ENCODE peak calls at places on chromosome 22, in nine cellular contexts. B is left ventricle myocardium inferior, D is ovary, F is pancreas, W is fibroblast of pulmonary artery, Y is choroid plexus epithelial cell, Q is AG04449, K is heart left ventricle, G is astrocyte of the spinal cord. R is an unnamed sample.

GRCh38 chr22:19533049-19533626 is 8.9 kb upstream of the CLDN5 start:
- DNase-seq in F (no peak), G (no peak), B (no peak), D (no peak), K (no peak), Q (no peak), Y (no peak), W (no peak), R (no peak)

GRCh38 chr22:41826430-41827383 is 6.2 kb upstream of the SREBF2 start:
- DNase-seq in G (no peak), K (peak; percentile 22), Y (no peak), B (no peak), F (no peak), Q (no peak), D (no peak), W (no peak), R (no peak)

GRCh38 chr22:46469701-46470100 is 67.7 kb downstream of the CELSR1 start:
- DNase-seq in Q (no peak), D (no peak), B (no peak), Y (no peak), G (no peak), W (no peak), F (no peak), K (no peak), R (no peak)

GRCh38 chr22:41237036-41237706 is 3.6 kb downstream of the CHADL start:
- DNase-seq in K (no peak), Y (no peak), D (no peak), Q (no peak), B (no peak), F (no peak), G (no peak), W (no peak), R (no peak)

GRCh38 chr22:47275479-47276218 is 513.2 kb downstream of the TBC1D22A start:
- DNase-seq in K (no peak), W (peak; percentile 32), Y (peak; percentile 21), B (no peak), G (peak; percentile 24), D (no peak), F (peak; percentile 14), Q (no peak), R (no peak)

GRCh38 chr22:17112491-17113042 is 8.6 kb downstream of the TMEM121B start:
- DNase-seq in B (no peak), G (no peak), Q (no peak), F (no peak), K (no peak), Y (no peak), D (no peak), W (no peak), R (no peak)

GRCh38 chr22:42281706-42282251 is 11.3 kb upstream of the TCF20 start:
- DNase-seq in F (peak; percentile 26), Y (no peak), D (no peak), W (no peak), Q (no peak), K (no peak), B (no peak), G (no peak), R (no peak)

GRCh38 chr22:48708558-48709245 is 1119.0 kb downstream of the BRD1 start:
- DNase-seq in Q (no peak), G (no peak), Y (no peak), D (no peak), W (no peak), K (no peak), B (peak; percentile 5), F (peak; percentile 21), R (no peak)

GRCh38 chr22:26757496-26757895 is 100.1 kb downstream of the MIAT start:
- DNase-seq in W (no peak), B (no peak), F (no peak), D (no peak), K (no peak), Q (no peak), Y (no peak), G (no peak), R (no peak)

GRCh38 chr22:26751217-26751616 is 93.8 kb downstream of the MIAT start:
- DNase-seq in Y (peak; percentile 26), F (no peak), Q (no peak), G (peak; percentile 22), K (peak; percentile 40), D (no peak), B (no peak), W (peak; percentile 71), R (peak; percentile 66)

GRCh38 chr22:26748845-26749244 is 91.5 kb downstream of the MIAT start:
- DNase-seq in Q (no peak), F (no peak), Y (no peak), G (no peak), K (no peak), B (no peak), D (no peak), W (no peak), R (no peak)

GRCh38 chr22:26756675-26757293 is 99.4 kb downstream of the MIAT start:
- DNase-seq in B (peak; percentile 55), Q (no peak), K (peak; percentile 50), Y (peak; percentile 48), F (peak; percentile 60), D (peak; percentile 75), G (peak; percentile 48), W (peak; percentile 46), R (no peak)

DNA sequence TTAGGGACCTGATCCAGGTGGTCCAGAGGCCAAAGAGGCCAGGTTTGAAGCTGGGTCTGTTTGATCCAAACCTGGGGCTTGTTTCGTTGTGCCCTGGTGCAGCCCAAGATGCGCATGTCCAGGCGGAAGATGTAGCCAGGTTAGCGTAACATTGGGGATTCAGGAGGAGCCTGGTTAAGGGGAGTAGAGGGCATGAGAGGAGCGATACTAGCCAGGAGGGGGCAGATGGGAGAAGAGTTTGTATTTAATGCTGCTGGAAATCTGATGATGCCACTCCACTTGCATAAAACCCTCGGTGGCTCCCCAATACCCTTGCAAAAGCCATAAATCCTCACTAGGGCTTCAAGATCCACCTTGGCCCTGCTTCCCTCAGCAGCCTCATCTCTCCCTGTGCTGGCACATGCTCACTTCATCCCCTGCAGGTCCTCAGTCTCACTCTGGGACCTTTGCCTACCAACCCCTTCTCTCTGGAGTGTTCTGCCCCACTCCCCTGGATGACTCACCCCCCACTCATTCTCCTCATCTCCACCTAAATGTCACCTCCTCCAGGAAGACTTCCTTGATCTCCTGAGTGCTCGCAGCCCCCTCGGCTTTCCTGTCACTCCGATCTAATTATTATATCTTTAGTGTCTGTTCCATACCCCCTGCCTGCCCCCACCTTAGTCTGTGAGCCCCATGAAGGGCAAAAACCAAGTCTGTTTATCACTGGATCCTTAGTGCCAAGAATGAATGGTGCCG is 95.9 kb downstream of the MIAT start:
- DNase-seq in F (no peak), G (no peak), W (no peak), D (no peak), K (no peak), Q (no peak), Y (no peak), B (no peak), R (no peak)
- TF ChIP-seq CTCF in F (no peak), G (peak; percentile 12), W (no peak), D (no peak), K (no peak), Q (no peak), Y (peak; percentile 32), B (no peak), R (no peak)

GRCh38 chr22:27372364-27372763 is 429.2 kb downstream of the MN1 start:
- DNase-seq in K (no peak), Y (no peak), Q (no peak), B (no peak), W (no peak), G (no peak), D (no peak), F (no peak), R (no peak)
- H3K4me3 ChIP-seq in K (no peak overlapping the region), Y (no peak overlapping the region), Q (no peak overlapping the region), B (no peak overlapping the region), W (no peak overlapping the region), G (no peak overlapping the region), D (no peak overlapping the region), F (no peak overlapping the region), R (no peak overlapping the region)

GRCh38 chr22:29207231-29207550 is 1.5 kb downstream of the EMID1 start:
- DNase-seq in G (no peak), Q (no peak), F (peak; percentile 23), K (no peak), Y (no peak), D (no peak), W (no peak), B (no peak), R (no peak)

GRCh38 chr22:29204617-29205183 is 996 bp upstream of the EMID1 start:
- DNase-seq in G (no peak), F (peak; percentile 30), Y (no peak), B (no peak), K (no peak), W (no peak), Q (no peak), D (no peak), R (no peak)

GRCh38 chr22:29206372-29207230 is 905 bp downstream of the EMID1 start:
- DNase-seq in K (no peak), W (no peak), B (no peak), Q (no peak), F (no peak), G (no peak), D (no peak), Y (no peak), R (no peak)

GRCh38 chr22:29205260-29205597 is 467 bp upstream of the EMID1 start:
- DNase-seq in Q (no peak), G (no peak), W (no peak), D (no peak), Y (no peak), K (no peak), F (no peak), B (no peak), R (no peak)

DNA sequence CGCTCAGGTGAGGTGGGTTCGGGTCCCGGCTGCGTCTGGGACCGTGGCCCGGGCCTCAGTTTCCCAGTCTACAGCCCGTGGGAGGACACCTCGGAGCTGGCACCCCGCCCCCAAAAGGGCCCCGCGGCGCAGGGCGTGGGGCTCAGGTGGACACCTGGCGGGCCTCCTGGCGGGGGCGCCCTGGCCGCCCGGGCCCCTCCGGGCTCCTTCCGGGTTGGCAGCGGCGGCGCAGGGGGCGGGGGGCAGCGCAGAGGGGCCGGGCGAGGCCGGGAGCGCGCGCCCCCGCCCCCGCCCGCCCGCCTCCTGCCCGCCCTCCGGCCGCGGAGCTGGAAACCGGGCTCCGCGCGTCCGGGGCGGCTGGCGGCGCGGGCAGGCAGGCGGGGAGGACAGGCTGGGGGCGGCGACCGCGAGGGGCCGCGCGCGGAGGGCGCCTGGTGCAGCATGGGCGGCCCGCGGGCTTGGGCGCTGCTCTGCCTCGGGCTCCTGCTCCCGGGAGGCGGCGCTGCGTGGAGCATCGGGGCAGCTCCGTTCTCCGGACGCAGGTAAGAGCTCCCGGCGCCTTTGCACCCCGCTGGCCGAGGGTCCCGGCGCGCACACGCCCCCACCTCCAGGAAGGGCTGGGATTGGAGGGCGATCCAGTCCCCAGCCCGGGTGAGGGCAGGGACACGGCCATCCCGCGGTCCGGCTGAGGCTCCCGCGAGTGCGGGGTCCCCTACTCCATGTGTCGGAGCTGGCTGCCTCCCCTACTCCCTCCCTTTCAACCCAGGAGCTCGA is at the start of gene EMID1:
- DNase-seq in F (peak; percentile 88), B (peak; percentile 37), W (peak; percentile 16), G (no peak), Y (peak; percentile 26), D (peak; percentile 57), Q (no peak), K (peak; percentile 28), R (no peak)
- TF ChIP-seq CTCF in F (no peak), B (peak; percentile 31), W (no peak), G (peak; percentile 38), Y (peak; percentile 36), D (no peak), Q (peak; percentile 50), K (no peak), R (peak; percentile 24)

GRCh38 chr22:39242389-39242808 is 2.4 kb downstream of the PDGFB start:
- DNase-seq in B (no peak), D (no peak), F (no peak), W (no peak), G (no peak), Q (no peak), K (no peak), Y (no peak), R (no peak)

GRCh38 chr22:39242809-39243442 is 1.9 kb downstream of the PDGFB start:
- DNase-seq in B (no peak), Y (no peak), G (no peak), F (peak; percentile 92), Q (no peak), K (no peak), D (no peak), W (no peak), R (no peak)

GRCh38 chr22:39239561-39240423 is 5.0 kb downstream of the PDGFB start:
- DNase-seq in B (no peak), D (no peak), G (no peak), W (no peak), Q (no peak), Y (no peak), F (peak; percentile 97), K (no peak), R (no peak)

GRCh38 chr22:39241632-39242388 is 3.0 kb downstream of the PDGFB start:
- DNase-seq in W (no peak), K (no peak), D (no peak), Y (no peak), B (no peak), Q (no peak), G (no peak), F (peak; percentile 79), R (no peak)

GRCh38 chr22:39240841-39241631 is 3.7 kb downstream of the PDGFB start:
- DNase-seq in W (no peak), D (no peak), F (peak; percentile 89), Q (no peak), G (no peak), Y (peak; percentile 44), K (peak; percentile 60), B (peak; percentile 59), R (no peak)
- H3K4me3 ChIP-seq in W (no peak overlapping the region), D (no peak overlapping the region), F (no peak overlapping the region), Q (no peak overlapping the region), G (no peak overlapping the region), Y (no peak overlapping the region), K (peak overlapping the region; percentile 78), B (peak overlapping the region; percentile 82), R (peak overlapping the region; percentile 89)

R was measured in kidney epithelial cell.